ENCODE peak calls at places on chromosomes 7 and 10, in eight cellular contexts. N is cardiac fibroblast; T is stimulated activated CD4-positive, alpha-beta T cell treated with anti-CD3 and anti-CD28 coated beads, Interleukin-2, amount 100 ng/mL, for 48 hours; G is skeletal muscle cell; U is psoas muscle; R is astrocyte of the spinal cord; M is activated CD8-positive, alpha-beta memory T cell treated with anti-CD3 and anti-CD28 coated beads, Interleukin-2, amount 50 U/mL, for 4 hours; H is HTR-8/SVneo. Z is an unnamed sample.

GRCh38 chr7:138865843-138866242 is 67.8 kb upstream of the ATP6V0A4 start:
- DNase-seq in M (peak), U (no peak), H (no peak), T (peak), R (no peak), G (no peak), N (no peak), Z (no peak)

GRCh38 chr10:54402576-54402975 is 398.5 kb downstream of the PCDH15 start:
- DNase-seq in N (peak), R (peak), T (no peak), M (no peak), H (no peak), G (no peak), U (no peak), Z (no peak)

GRCh38 chr10:88616250-88616977 is 29.9 kb downstream of the LIPJ start:
- DNase-seq in H (no peak), M (no peak), N (peak), G (no peak), U (peak), R (no peak), T (no peak), Z (no peak)

GRCh38 chr7:147411011-147411614 is 1179.5 kb upstream of the C7orf33 start:
- DNase-seq in N (no peak), G (no peak), U (no peak), T (no peak), M (no peak), H (no peak), R (no peak), Z (no peak)

GRCh38 chr10:132970641-132971438 is 28.5 kb upstream of the CFAP46 start:
- DNase-seq in G (no peak), U (no peak), R (no peak), M (no peak), N (no peak), T (no peak), H (no peak), Z (no peak)

GRCh38 chr7:136496526-136496925 is 371.9 kb upstream of the CHRM2 start:
- DNase-seq in R (no peak), G (no peak), N (no peak), U (no peak), H (no peak), T (no peak), M (no peak), Z (no peak)

GRCh38 chr7:43137811-43138210 is 25.4 kb downstream of the HECW1 start:
- DNase-seq in R (no peak), T (no peak), U (no peak), N (no peak), G (no peak), H (no peak), M (no peak), Z (no peak)

GRCh38 chr7:2114052-2114451 is 118.7 kb downstream of the MAD1L1 start:
- DNase-seq in H (peak), M (no peak), R (peak), N (peak), U (no peak), T (no peak), G (peak), Z (no peak)

GRCh38 chr10:47090042-47090441 is 178.8 kb downstream of the PTPN20 start:
- DNase-seq in U (no peak), T (no peak), M (no peak), G (no peak), N (no peak), R (no peak), H (no peak), Z (no peak)

GRCh38 chr10:74249865-74250264 is 98.8 kb downstream of the ADK start:
- DNase-seq in N (no peak), M (no peak), T (no peak), H (no peak), R (no peak), U (no peak), G (peak), Z (no peak)

GRCh38 chr10:22325272-22325947 is 4.5 kb downstream of the BMI1 start:
- DNase-seq in N (peak), M (peak), T (no peak), R (peak), U (peak), H (no peak), G (no peak), Z (peak)

GRCh38 chr10:119538632-119539358 is 3.7 kb downstream of the RGS10 start:
- DNase-seq in R (no peak), N (no peak), U (no peak), H (no peak), M (peak), G (no peak), T (no peak), Z (no peak)

GRCh38 chr10:85542149-85542548 is 824.4 kb downstream of the GRID1 start:
- DNase-seq in H (no peak), M (no peak), T (no peak), R (no peak), G (no peak), U (no peak), N (no peak), Z (no peak)

GRCh38 chr10:95660283-95660682 is 3.8 kb upstream of the ALDH18A1 start:
- DNase-seq in M (no peak), U (no peak), R (peak), N (peak), H (no peak), G (no peak), T (no peak), Z (no peak)

GRCh38 chr7:84510501-84510900 is 315.9 kb upstream of the SEMA3A start:
- DNase-seq in G (peak), R (peak), H (no peak), N (peak), T (no peak), U (no peak), M (no peak), Z (no peak)

GRCh38 chr10:101286248-101287046 is 57.2 kb upstream of the LBX1 start:
- DNase-seq in G (no peak), U (no peak), M (no peak), N (no peak), H (no peak), T (no peak), R (no peak), Z (no peak)

GRCh38 chr10:93198401-93199175 is 124.9 kb downstream of the CYP26A1 start:
- DNase-seq in T (no peak), M (no peak), H (peak), U (no peak), N (peak), G (no peak), R (no peak), Z (no peak)

GRCh38 chr10:35896011-35896410 is 253.9 kb upstream of the FZD8 start:
- DNase-seq in N (peak), G (peak), T (no peak), H (no peak), M (no peak), R (peak), U (no peak), Z (no peak)

GRCh38 chr10:75176736-75177135 is 33.9 kb upstream of the VDAC2 start:
- DNase-seq in U (no peak), R (no peak), H (no peak), M (no peak), T (no peak), N (no peak), G (no peak), Z (no peak)

Z was measured in B cell.